ENCODE peak calls at places on chromosomes 7 and 10, in seven cellular contexts. One of them, this sample, is unnamed.
A peak's percentile ranks its signal among the peaks of the same experiment; 100 is the strongest.

GRCh38 chr7:142002179-142002578 is 6.5 kb downstream of the MGAM start:
- DNase-seq in astrocyte of the cerebellum: no peak
- DNase-seq in GM13977: no peak
- DNase-seq in heart right ventricle: no peak
- DNase-seq in GM12865: no peak
- DNase-seq in uterus: no peak
- DNase-seq in breast epithelium: no peak
- DNase-seq in this sample: no peak

GRCh38 chr7:134899729-134900128 is 86.6 kb upstream of the AGBL3 start:
- DNase-seq in astrocyte of the cerebellum: no peak
- DNase-seq in GM13977: no peak
- DNase-seq in heart right ventricle: no peak
- DNase-seq in GM12865: no peak
- DNase-seq in uterus: no peak
- DNase-seq in breast epithelium: no peak
- DNase-seq in this sample: no peak

GRCh38 chr7:25859732-25860131 is 292.3 kb upstream of the NFE2L3 start:
- DNase-seq in astrocyte of the cerebellum: no peak
- DNase-seq in GM13977: no peak
- DNase-seq in heart right ventricle: no peak
- DNase-seq in GM12865: no peak
- DNase-seq in uterus: no peak
- DNase-seq in breast epithelium: no peak
- DNase-seq in this sample: no peak

GRCh38 chr7:35993663-35994622 is 159.1 kb upstream of the EEPD1 start:
- DNase-seq in astrocyte of the cerebellum: no peak
- DNase-seq in GM13977: no peak
- DNase-seq in heart right ventricle: no peak
- DNase-seq in GM12865: no peak
- DNase-seq in uterus: no peak
- DNase-seq in breast epithelium: no peak
- DNase-seq in this sample: no peak

GRCh38 chr7:139884441-139884840 is 55.4 kb downstream of the TBXAS1 start:
- DNase-seq in astrocyte of the cerebellum: no peak
- DNase-seq in GM13977: no peak
- DNase-seq in heart right ventricle: no peak
- DNase-seq in GM12865: no peak
- DNase-seq in uterus: no peak
- DNase-seq in breast epithelium: no peak
- DNase-seq in this sample: no peak

GRCh38 chr10:34811968-34812514 is 3.1 kb downstream of the PARD3 start:
- DNase-seq in astrocyte of the cerebellum: peak; percentile 28
- DNase-seq in GM13977: no peak
- DNase-seq in heart right ventricle: no peak
- DNase-seq in GM12865: no peak
- DNase-seq in uterus: no peak
- DNase-seq in breast epithelium: no peak
- DNase-seq in this sample: no peak

GRCh38 chr7:146937836-146938235 is 821.2 kb downstream of the CNTNAP2 start:
- DNase-seq in astrocyte of the cerebellum: no peak
- DNase-seq in GM13977: no peak
- DNase-seq in heart right ventricle: no peak
- DNase-seq in GM12865: no peak
- DNase-seq in uterus: no peak
- DNase-seq in breast epithelium: no peak
- DNase-seq in this sample: no peak

GRCh38 chr10:125153693-125154490 is 6.5 kb downstream of the CTBP2 start:
- DNase-seq in astrocyte of the cerebellum: no peak
- DNase-seq in GM13977: no peak
- DNase-seq in heart right ventricle: no peak
- DNase-seq in GM12865: no peak
- DNase-seq in uterus: no peak
- DNase-seq in breast epithelium: no peak
- DNase-seq in this sample: no peak

GRCh38 chr7:92205987-92206386 is 27.0 kb upstream of the LRRD1 start:
- DNase-seq in astrocyte of the cerebellum: no peak
- DNase-seq in GM13977: no peak
- DNase-seq in heart right ventricle: no peak
- DNase-seq in GM12865: no peak
- DNase-seq in uterus: no peak
- DNase-seq in breast epithelium: no peak
- DNase-seq in this sample: no peak

GRCh38 chr7:102323914-102324195 is 32.4 kb downstream of the SPDYE6 start:
- DNase-seq in astrocyte of the cerebellum: no peak
- DNase-seq in GM13977: no peak
- DNase-seq in heart right ventricle: no peak
- DNase-seq in GM12865: no peak
- DNase-seq in uterus: no peak
- DNase-seq in breast epithelium: no peak
- DNase-seq in this sample: no peak

GRCh38 chr10:62343000-62343399 is 31.2 kb upstream of the ZNF365 start:
- DNase-seq in astrocyte of the cerebellum: no peak
- DNase-seq in GM13977: no peak
- DNase-seq in heart right ventricle: no peak
- DNase-seq in GM12865: no peak
- DNase-seq in uterus: no peak
- DNase-seq in breast epithelium: no peak
- DNase-seq in this sample: no peak

GRCh38 chr7:41047789-41048191 is 655.1 kb downstream of the INHBA start:
- DNase-seq in astrocyte of the cerebellum: no peak
- DNase-seq in GM13977: no peak
- DNase-seq in heart right ventricle: peak; percentile 65
- DNase-seq in GM12865: no peak
- DNase-seq in uterus: no peak
- DNase-seq in breast epithelium: no peak
- DNase-seq in this sample: no peak

GRCh38 chr7:14717711-14718304 is 184.7 kb downstream of the DGKB start:
- DNase-seq in astrocyte of the cerebellum: peak; percentile 26
- DNase-seq in GM13977: no peak
- DNase-seq in heart right ventricle: no peak
- DNase-seq in GM12865: no peak
- DNase-seq in uterus: no peak
- DNase-seq in breast epithelium: no peak
- DNase-seq in this sample: no peak

GRCh38 chr10:33661580-33662269 is 327.3 kb upstream of the NRP1 start:
- DNase-seq in astrocyte of the cerebellum: peak; percentile 31
- DNase-seq in GM13977: no peak
- DNase-seq in heart right ventricle: peak; percentile 67
- DNase-seq in GM12865: peak; percentile 21
- DNase-seq in uterus: peak; percentile 23
- DNase-seq in breast epithelium: peak; percentile 71
- DNase-seq in this sample: no peak

GRCh38 chr7:94062372-94062771 is 58.2 kb upstream of the BET1 start:
- DNase-seq in astrocyte of the cerebellum: no peak
- DNase-seq in GM13977: no peak
- DNase-seq in heart right ventricle: no peak
- DNase-seq in GM12865: no peak
- DNase-seq in uterus: no peak
- DNase-seq in breast epithelium: no peak
- DNase-seq in this sample: no peak

GRCh38 chr7:155358066-155358947 is 60.6 kb downstream of the INSIG1 start:
- DNase-seq in astrocyte of the cerebellum: no peak
- DNase-seq in GM13977: no peak
- DNase-seq in heart right ventricle: no peak
- DNase-seq in GM12865: no peak
- DNase-seq in uterus: no peak
- DNase-seq in breast epithelium: no peak
- DNase-seq in this sample: no peak

GRCh38 chr10:112634096-112634830 is 187.2 kb downstream of the VTI1A start:
- DNase-seq in astrocyte of the cerebellum: no peak
- DNase-seq in GM13977: no peak
- DNase-seq in heart right ventricle: no peak
- DNase-seq in GM12865: no peak
- DNase-seq in uterus: no peak
- DNase-seq in breast epithelium: no peak
- DNase-seq in this sample: no peak

GRCh38 chr10:106189254-106189653 is 975.3 kb downstream of the SORCS1 start:
- DNase-seq in astrocyte of the cerebellum: no peak
- DNase-seq in GM13977: peak; percentile 23
- DNase-seq in heart right ventricle: no peak
- DNase-seq in GM12865: peak; percentile 57
- DNase-seq in uterus: no peak
- DNase-seq in breast epithelium: no peak
- DNase-seq in this sample: peak; percentile 40

GRCh38 chr10:120824864-120825263 is 26.3 kb upstream of the WDR11 start:
- DNase-seq in astrocyte of the cerebellum: peak; percentile 2
- DNase-seq in GM13977: peak; percentile 31
- DNase-seq in heart right ventricle: no peak
- DNase-seq in GM12865: peak; percentile 38
- DNase-seq in uterus: no peak
- DNase-seq in breast epithelium: no peak
- DNase-seq in this sample: peak; percentile 24

GRCh38 chr7:106841896-106842390 is 23.1 kb upstream of the PIK3CG start:
- DNase-seq in astrocyte of the cerebellum: no peak
- DNase-seq in GM13977: no peak
- DNase-seq in heart right ventricle: peak; percentile 19
- DNase-seq in GM12865: no peak
- DNase-seq in uterus: no peak
- DNase-seq in breast epithelium: no peak
- DNase-seq in this sample: no peak

GRCh38 chr10:29588640-29589421 is 45.9 kb downstream of the SVIL start:
- DNase-seq in astrocyte of the cerebellum: no peak
- DNase-seq in GM13977: no peak
- DNase-seq in heart right ventricle: no peak
- DNase-seq in GM12865: no peak
- DNase-seq in uterus: no peak
- DNase-seq in breast epithelium: no peak
- DNase-seq in this sample: no peak

GRCh38 chr10:49751216-49751615 is 10.9 kb downstream of the OGDHL start:
- DNase-seq in astrocyte of the cerebellum: no peak
- DNase-seq in GM13977: no peak
- DNase-seq in heart right ventricle: no peak
- DNase-seq in GM12865: no peak
- DNase-seq in uterus: no peak
- DNase-seq in breast epithelium: no peak
- DNase-seq in this sample: no peak

GRCh38 chr10:47152861-47153349 is 147.1 kb upstream of the GDF10 start:
- DNase-seq in astrocyte of the cerebellum: no peak
- DNase-seq in GM13977: no peak
- DNase-seq in heart right ventricle: no peak
- DNase-seq in GM12865: peak; percentile 16
- DNase-seq in uterus: no peak
- DNase-seq in breast epithelium: no peak
- DNase-seq in this sample: peak; percentile 22

GRCh38 chr7:41046221-41046761 is 656.6 kb downstream of the INHBA start:
- DNase-seq in astrocyte of the cerebellum: peak; percentile 31
- DNase-seq in GM13977: no peak
- DNase-seq in heart right ventricle: peak; percentile 55
- DNase-seq in GM12865: no peak
- DNase-seq in uterus: peak; percentile 37
- DNase-seq in breast epithelium: no peak
- DNase-seq in this sample: no peak

GRCh38 chr10:110074986-110075664 is 67.3 kb downstream of the ADD3 start:
- DNase-seq in astrocyte of the cerebellum: peak; percentile 60
- DNase-seq in GM13977: no peak
- DNase-seq in heart right ventricle: no peak
- DNase-seq in GM12865: no peak
- DNase-seq in uterus: no peak
- DNase-seq in breast epithelium: no peak
- DNase-seq in this sample: no peak

DNA sequence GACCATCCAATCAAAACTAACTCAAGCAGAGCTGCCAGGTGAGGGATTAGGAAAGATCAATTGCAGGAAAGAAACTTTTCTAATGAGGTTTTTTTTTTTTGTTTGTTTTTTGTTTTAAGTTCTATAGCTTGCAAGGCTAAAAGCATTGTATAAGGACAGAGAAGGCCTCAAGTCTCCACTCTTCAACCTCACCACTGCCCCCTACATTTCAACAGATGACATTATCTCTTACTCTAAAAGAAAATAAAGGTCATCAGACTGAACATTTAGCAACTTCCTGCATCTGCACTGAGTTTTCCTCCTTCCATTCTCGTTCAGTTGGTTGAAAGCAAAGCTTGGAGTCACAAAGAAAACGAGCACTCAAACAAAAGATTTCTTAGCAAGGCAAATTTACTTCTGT is 45.2 kb upstream of the EXOC4 start:
- DNase-seq in astrocyte of the cerebellum: no peak
- DNase-seq in GM13977: peak; percentile 29
- DNase-seq in heart right ventricle: no peak
- DNase-seq in GM12865: peak; percentile 43
- DNase-seq in uterus: no peak
- DNase-seq in breast epithelium: no peak
- DNase-seq in this sample: no peak
- TF ChIP-seq CTCF in astrocyte of the cerebellum: no peak
- TF ChIP-seq CTCF in GM13977: peak; percentile 37
- TF ChIP-seq CTCF in heart right ventricle: no peak
- TF ChIP-seq CTCF in GM12865: peak; percentile 25
- TF ChIP-seq CTCF in uterus: no peak
- TF ChIP-seq CTCF in breast epithelium: no peak
- TF ChIP-seq CTCF in this sample: no peak

DNA sequence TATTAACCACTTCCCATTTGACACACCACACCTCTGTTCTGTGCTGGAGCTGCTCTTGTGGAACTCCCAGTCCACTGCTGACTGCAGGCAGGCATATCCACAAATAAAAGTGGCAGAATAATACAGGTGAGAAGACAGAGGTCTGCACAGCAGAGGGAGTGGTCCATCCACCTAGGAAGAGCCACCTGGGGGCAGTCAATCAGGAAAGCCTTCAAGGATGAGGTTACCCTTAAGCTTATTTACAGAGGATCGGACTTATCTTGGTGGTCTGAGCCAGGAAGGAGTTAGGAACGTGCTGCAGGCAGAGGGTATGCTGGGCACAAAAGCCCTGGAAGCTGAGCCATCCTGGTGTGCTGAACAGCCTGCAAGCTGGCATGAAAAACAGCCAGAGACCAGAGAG is 78.7 kb downstream of the FRMPD2 start:
- DNase-seq in astrocyte of the cerebellum: no peak
- DNase-seq in GM13977: no peak
- DNase-seq in heart right ventricle: no peak
- DNase-seq in GM12865: no peak
- DNase-seq in uterus: no peak
- DNase-seq in breast epithelium: no peak
- DNase-seq in this sample: no peak
- TF ChIP-seq CTCF in astrocyte of the cerebellum: no peak
- TF ChIP-seq CTCF in GM13977: no peak
- TF ChIP-seq CTCF in heart right ventricle: no peak
- TF ChIP-seq CTCF in GM12865: no peak
- TF ChIP-seq CTCF in uterus: no peak
- TF ChIP-seq CTCF in breast epithelium: no peak
- TF ChIP-seq CTCF in this sample: no peak

GRCh38 chr7:100897772-100898454 is 2.2 kb upstream of the ACHE start:
- DNase-seq in astrocyte of the cerebellum: no peak
- DNase-seq in GM13977: no peak
- DNase-seq in heart right ventricle: no peak
- DNase-seq in GM12865: no peak
- DNase-seq in uterus: no peak
- DNase-seq in breast epithelium: no peak
- DNase-seq in this sample: no peak
- TF ChIP-seq CTCF in astrocyte of the cerebellum: no peak
- TF ChIP-seq CTCF in GM13977: no peak
- TF ChIP-seq CTCF in heart right ventricle: no peak
- TF ChIP-seq CTCF in GM12865: no peak
- TF ChIP-seq CTCF in uterus: no peak
- TF ChIP-seq CTCF in breast epithelium: no peak
- TF ChIP-seq CTCF in this sample: no peak

DNA sequence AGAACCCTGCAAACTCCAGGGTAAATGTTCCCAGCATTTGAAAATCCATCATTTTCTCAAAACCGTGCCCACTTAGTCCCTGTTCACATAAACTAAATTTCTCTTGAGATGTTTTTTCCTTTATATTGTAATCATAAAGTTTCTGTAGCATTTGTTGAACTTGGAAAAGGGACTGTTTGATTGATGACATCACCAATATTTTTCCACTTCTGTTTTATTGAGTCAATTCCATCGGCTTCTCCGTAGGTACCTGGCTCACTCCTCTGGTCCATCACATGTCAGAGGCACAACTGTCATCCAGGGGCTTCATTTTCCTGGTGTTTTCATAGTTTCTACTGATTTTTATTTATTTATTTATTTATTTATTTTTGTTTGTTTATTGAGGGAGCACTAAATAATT is 462.5 kb upstream of the PFKP start:
- DNase-seq in astrocyte of the cerebellum: no peak
- DNase-seq in GM13977: no peak
- DNase-seq in heart right ventricle: no peak
- DNase-seq in GM12865: no peak
- DNase-seq in uterus: no peak
- DNase-seq in breast epithelium: no peak
- DNase-seq in this sample: no peak
- TF ChIP-seq CTCF in astrocyte of the cerebellum: no peak
- TF ChIP-seq CTCF in GM13977: no peak
- TF ChIP-seq CTCF in heart right ventricle: no peak
- TF ChIP-seq CTCF in GM12865: no peak
- TF ChIP-seq CTCF in uterus: no peak
- TF ChIP-seq CTCF in breast epithelium: no peak
- TF ChIP-seq CTCF in this sample: no peak